ENCODE peak calls at places on chromosome 6, in eight cellular contexts. One of them, this sample, is unnamed. For H3K36me3, the result is how much of the 10 kb centered on the place peaks cover.

GRCh38 chr6:113122060-113122459 is 735.1 kb upstream of the MARCKS start:
- DNase-seq in GM23248: peak
- DNase-seq in mesenchymal stem cell: peak
- DNase-seq in heart right ventricle: no peak
- DNase-seq in colonic mucosa: no peak
- DNase-seq in endothelial cell of umbilical vein: peak
- DNase-seq in mesendoderm: peak
- DNase-seq in neuronal stem cell: no peak
- DNase-seq in this sample: no peak

GRCh38 chr6:117549606-117550005 is 52.7 kb downstream of the GOPC start:
- DNase-seq in GM23248: no peak
- DNase-seq in mesenchymal stem cell: no peak
- DNase-seq in heart right ventricle: no peak
- DNase-seq in colonic mucosa: no peak
- DNase-seq in endothelial cell of umbilical vein: no peak
- DNase-seq in mesendoderm: no peak
- DNase-seq in neuronal stem cell: no peak
- DNase-seq in this sample: no peak

GRCh38 chr6:49676671-49677281 is 36.6 kb downstream of the CRISP2 start:
- DNase-seq in GM23248: peak
- DNase-seq in mesenchymal stem cell: peak
- DNase-seq in heart right ventricle: no peak
- DNase-seq in colonic mucosa: no peak
- DNase-seq in endothelial cell of umbilical vein: peak
- DNase-seq in mesendoderm: peak
- DNase-seq in neuronal stem cell: no peak
- DNase-seq in this sample: no peak

GRCh38 chr6:21348462-21349195 is 244.9 kb upstream of the SOX4 start:
- DNase-seq in GM23248: peak
- DNase-seq in mesenchymal stem cell: peak
- DNase-seq in heart right ventricle: peak
- DNase-seq in colonic mucosa: no peak
- DNase-seq in endothelial cell of umbilical vein: peak
- DNase-seq in mesendoderm: peak
- DNase-seq in neuronal stem cell: no peak
- DNase-seq in this sample: peak

GRCh38 chr6:328184-328670 is 35.9 kb downstream of the DUSP22 start:
- DNase-seq in GM23248: peak
- DNase-seq in mesenchymal stem cell: peak
- DNase-seq in heart right ventricle: no peak
- DNase-seq in colonic mucosa: peak
- DNase-seq in endothelial cell of umbilical vein: peak
- DNase-seq in mesendoderm: no peak
- DNase-seq in neuronal stem cell: no peak
- DNase-seq in this sample: no peak

GRCh38 chr6:33456156-33456555 is 1.8 kb downstream of the ZBTB9 start:
- DNase-seq in GM23248: no peak
- DNase-seq in mesenchymal stem cell: no peak
- DNase-seq in heart right ventricle: no peak
- DNase-seq in colonic mucosa: no peak
- DNase-seq in endothelial cell of umbilical vein: no peak
- DNase-seq in mesendoderm: no peak
- DNase-seq in neuronal stem cell: no peak
- DNase-seq in this sample: no peak

GRCh38 chr6:52672422-52673025 is 1.6 kb downstream of the TMEM14A start:
- DNase-seq in GM23248: peak
- DNase-seq in mesenchymal stem cell: no peak
- DNase-seq in heart right ventricle: no peak
- DNase-seq in colonic mucosa: no peak
- DNase-seq in endothelial cell of umbilical vein: no peak
- DNase-seq in mesendoderm: peak
- DNase-seq in neuronal stem cell: no peak
- DNase-seq in this sample: no peak

GRCh38 chr6:134936927-134937326 is 13.0 kb downstream of the ALDH8A1 start:
- DNase-seq in GM23248: peak
- DNase-seq in mesenchymal stem cell: peak
- DNase-seq in heart right ventricle: no peak
- DNase-seq in colonic mucosa: no peak
- DNase-seq in endothelial cell of umbilical vein: no peak
- DNase-seq in mesendoderm: no peak
- DNase-seq in neuronal stem cell: no peak
- DNase-seq in this sample: no peak

GRCh38 chr6:127301199-127301700 is 34.6 kb downstream of the RNF146 start:
- DNase-seq in GM23248: peak
- DNase-seq in mesenchymal stem cell: peak
- DNase-seq in heart right ventricle: no peak
- DNase-seq in colonic mucosa: no peak
- DNase-seq in endothelial cell of umbilical vein: peak
- DNase-seq in mesendoderm: no peak
- DNase-seq in neuronal stem cell: no peak
- DNase-seq in this sample: no peak

GRCh38 chr6:159565181-159565580 is 127.9 kb downstream of the SOD2 start:
- DNase-seq in GM23248: no peak
- DNase-seq in mesenchymal stem cell: no peak
- DNase-seq in heart right ventricle: no peak
- DNase-seq in colonic mucosa: no peak
- DNase-seq in endothelial cell of umbilical vein: no peak
- DNase-seq in mesendoderm: no peak
- DNase-seq in neuronal stem cell: no peak
- DNase-seq in this sample: no peak

GRCh38 chr6:15996030-15996429 is 132.9 kb upstream of the MYLIP start:
- DNase-seq in GM23248: peak
- DNase-seq in mesenchymal stem cell: peak
- DNase-seq in heart right ventricle: no peak
- DNase-seq in colonic mucosa: no peak
- DNase-seq in endothelial cell of umbilical vein: peak
- DNase-seq in mesendoderm: no peak
- DNase-seq in neuronal stem cell: no peak
- DNase-seq in this sample: no peak

GRCh38 chr6:15999201-15999600 is 129.7 kb upstream of the MYLIP start:
- DNase-seq in GM23248: no peak
- DNase-seq in mesenchymal stem cell: no peak
- DNase-seq in heart right ventricle: no peak
- DNase-seq in colonic mucosa: no peak
- DNase-seq in endothelial cell of umbilical vein: no peak
- DNase-seq in mesendoderm: no peak
- DNase-seq in neuronal stem cell: no peak
- DNase-seq in this sample: no peak

GRCh38 chr6:15993716-15994228 is 135.1 kb upstream of the MYLIP start:
- DNase-seq in GM23248: no peak
- DNase-seq in mesenchymal stem cell: no peak
- DNase-seq in heart right ventricle: no peak
- DNase-seq in colonic mucosa: no peak
- DNase-seq in endothelial cell of umbilical vein: no peak
- DNase-seq in mesendoderm: no peak
- DNase-seq in neuronal stem cell: no peak
- DNase-seq in this sample: no peak

GRCh38 chr6:15997751-15998388 is 131.0 kb upstream of the MYLIP start:
- DNase-seq in GM23248: no peak
- DNase-seq in mesenchymal stem cell: no peak
- DNase-seq in heart right ventricle: no peak
- DNase-seq in colonic mucosa: no peak
- DNase-seq in endothelial cell of umbilical vein: peak
- DNase-seq in mesendoderm: no peak
- DNase-seq in neuronal stem cell: no peak
- DNase-seq in this sample: no peak

GRCh38 chr6:15994814-15995459 is 133.9 kb upstream of the MYLIP start:
- DNase-seq in GM23248: no peak
- DNase-seq in mesenchymal stem cell: peak
- DNase-seq in heart right ventricle: no peak
- DNase-seq in colonic mucosa: no peak
- DNase-seq in endothelial cell of umbilical vein: peak
- DNase-seq in mesendoderm: peak
- DNase-seq in neuronal stem cell: no peak
- DNase-seq in this sample: no peak
- H3K27ac ChIP-seq in GM23248: no peak
- H3K27ac ChIP-seq in mesenchymal stem cell: no peak
- H3K27ac ChIP-seq in heart right ventricle: peak
- H3K27ac ChIP-seq in colonic mucosa: no peak
- H3K27ac ChIP-seq in endothelial cell of umbilical vein: no peak
- H3K27ac ChIP-seq in mesendoderm: no peak
- H3K27ac ChIP-seq in neuronal stem cell: no peak
- H3K27ac ChIP-seq in this sample: peak

GRCh38 chr6:37396571-37397185 is 36.3 kb upstream of the CMTR1 start:
- DNase-seq in GM23248: peak
- DNase-seq in mesenchymal stem cell: no peak
- DNase-seq in heart right ventricle: no peak
- DNase-seq in colonic mucosa: no peak
- DNase-seq in endothelial cell of umbilical vein: no peak
- DNase-seq in mesendoderm: no peak
- DNase-seq in neuronal stem cell: no peak
- DNase-seq in this sample: no peak

GRCh38 chr6:37393530-37393929 is 39.5 kb upstream of the CMTR1 start:
- DNase-seq in GM23248: no peak
- DNase-seq in mesenchymal stem cell: no peak
- DNase-seq in heart right ventricle: no peak
- DNase-seq in colonic mucosa: no peak
- DNase-seq in endothelial cell of umbilical vein: no peak
- DNase-seq in mesendoderm: no peak
- DNase-seq in neuronal stem cell: no peak
- DNase-seq in this sample: no peak

GRCh38 chr6:37388578-37388977 is 34.8 kb downstream of the RNF8 start:
- DNase-seq in GM23248: no peak
- DNase-seq in mesenchymal stem cell: no peak
- DNase-seq in heart right ventricle: no peak
- DNase-seq in colonic mucosa: no peak
- DNase-seq in endothelial cell of umbilical vein: no peak
- DNase-seq in mesendoderm: no peak
- DNase-seq in neuronal stem cell: no peak
- DNase-seq in this sample: no peak

GRCh38 chr6:37389857-37390256 is 36.1 kb downstream of the RNF8 start:
- DNase-seq in GM23248: no peak
- DNase-seq in mesenchymal stem cell: no peak
- DNase-seq in heart right ventricle: no peak
- DNase-seq in colonic mucosa: no peak
- DNase-seq in endothelial cell of umbilical vein: no peak
- DNase-seq in mesendoderm: no peak
- DNase-seq in neuronal stem cell: no peak
- DNase-seq in this sample: no peak

DNA sequence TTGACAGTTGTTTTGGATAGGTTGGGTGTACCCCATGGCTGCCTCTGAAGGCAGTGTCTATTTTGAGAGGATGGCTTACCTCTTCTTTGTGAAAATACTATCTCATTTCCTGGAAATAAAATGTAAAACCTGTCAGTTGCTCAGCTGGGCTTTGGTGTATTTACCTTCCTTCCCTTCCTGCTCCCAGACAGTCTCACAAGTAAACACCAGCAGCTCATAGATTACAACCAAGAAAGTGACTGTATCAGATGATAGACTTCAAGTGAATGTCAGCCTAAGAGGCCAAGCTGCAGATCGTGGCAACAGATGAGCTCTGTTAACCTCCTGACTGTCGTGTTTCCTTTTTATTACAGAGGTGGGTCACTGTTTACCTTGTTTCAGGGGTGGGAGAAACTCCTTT is 37.3 kb downstream of the RNF8 start:
- DNase-seq in GM23248: no peak
- DNase-seq in mesenchymal stem cell: no peak
- DNase-seq in heart right ventricle: no peak
- DNase-seq in colonic mucosa: no peak
- DNase-seq in endothelial cell of umbilical vein: no peak
- DNase-seq in mesendoderm: no peak
- DNase-seq in neuronal stem cell: no peak
- DNase-seq in this sample: no peak
- H3K36me3 ChIP-seq in GM23248: under half
- H3K36me3 ChIP-seq in mesenchymal stem cell: half or more
- H3K36me3 ChIP-seq in heart right ventricle: half or more
- H3K36me3 ChIP-seq in colonic mucosa: under half
- H3K36me3 ChIP-seq in endothelial cell of umbilical vein: under half
- H3K36me3 ChIP-seq in mesendoderm: under half
- H3K36me3 ChIP-seq in neuronal stem cell: half or more
- H3K36me3 ChIP-seq in this sample: under half

GRCh38 chr6:96197241-96197640 is 181.5 kb downstream of the FUT9 start:
- DNase-seq in GM23248: no peak
- DNase-seq in mesenchymal stem cell: no peak
- DNase-seq in heart right ventricle: no peak
- DNase-seq in colonic mucosa: no peak
- DNase-seq in endothelial cell of umbilical vein: no peak
- DNase-seq in mesendoderm: no peak
- DNase-seq in neuronal stem cell: no peak
- DNase-seq in this sample: no peak
- H3K27ac ChIP-seq in GM23248: no peak
- H3K27ac ChIP-seq in mesenchymal stem cell: no peak
- H3K27ac ChIP-seq in heart right ventricle: no peak
- H3K27ac ChIP-seq in colonic mucosa: no peak
- H3K27ac ChIP-seq in endothelial cell of umbilical vein: no peak
- H3K27ac ChIP-seq in mesendoderm: no peak
- H3K27ac ChIP-seq in neuronal stem cell: no peak
- H3K27ac ChIP-seq in this sample: no peak

GRCh38 chr6:111731404-111732195 is 125.9 kb upstream of the TRAF3IP2 start:
- DNase-seq in GM23248: no peak
- DNase-seq in mesenchymal stem cell: no peak
- DNase-seq in heart right ventricle: no peak
- DNase-seq in colonic mucosa: no peak
- DNase-seq in endothelial cell of umbilical vein: peak
- DNase-seq in mesendoderm: peak
- DNase-seq in neuronal stem cell: peak
- DNase-seq in this sample: no peak
- H3K36me3 ChIP-seq in GM23248: under half
- H3K36me3 ChIP-seq in mesenchymal stem cell: under half
- H3K36me3 ChIP-seq in heart right ventricle: under half
- H3K36me3 ChIP-seq in colonic mucosa: under half
- H3K36me3 ChIP-seq in endothelial cell of umbilical vein: under half
- H3K36me3 ChIP-seq in mesendoderm: under half
- H3K36me3 ChIP-seq in neuronal stem cell: under half
- H3K36me3 ChIP-seq in this sample: under half

DNA sequence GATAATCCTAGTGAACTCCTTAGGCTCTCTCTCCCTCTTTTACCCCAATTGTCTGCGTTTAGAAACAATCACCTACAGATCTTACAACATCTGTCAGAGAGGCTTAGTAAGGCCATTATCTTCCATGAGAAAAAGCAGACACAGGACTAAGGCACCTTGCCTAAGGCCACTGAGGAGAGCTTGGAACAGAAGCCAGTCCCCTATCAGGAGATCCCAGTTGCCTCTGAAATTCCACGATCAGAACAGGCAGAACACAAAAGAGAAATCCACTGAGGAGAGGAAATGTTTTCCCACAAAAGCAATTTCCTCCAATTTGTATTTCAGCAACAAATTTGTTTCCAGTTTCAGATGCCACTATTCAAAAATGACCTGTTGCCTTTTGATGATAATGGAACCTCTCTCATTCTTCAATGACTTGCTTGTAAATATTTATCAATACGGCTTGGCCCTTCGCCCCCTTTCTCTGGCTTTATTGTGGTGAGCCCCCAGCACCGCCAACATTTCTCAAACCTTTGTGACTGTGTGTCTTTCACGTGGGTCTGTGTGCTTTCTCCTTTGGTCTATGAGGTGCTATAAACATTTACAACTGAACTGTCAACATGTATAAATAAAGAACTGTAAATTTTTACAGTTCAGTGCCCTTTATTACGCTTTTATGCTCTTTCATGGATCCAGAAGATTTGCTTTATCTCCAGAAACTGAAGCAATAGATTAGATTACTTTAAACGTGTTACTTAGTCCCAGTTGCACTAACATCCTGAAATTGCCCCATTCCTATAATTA is 187.8 kb upstream of the PHACTR1 start:
- DNase-seq in GM23248: no peak
- DNase-seq in mesenchymal stem cell: peak
- DNase-seq in heart right ventricle: no peak
- DNase-seq in colonic mucosa: peak
- DNase-seq in endothelial cell of umbilical vein: peak
- DNase-seq in mesendoderm: peak
- DNase-seq in neuronal stem cell: no peak
- DNase-seq in this sample: no peak
- H3K27ac ChIP-seq in GM23248: no peak
- H3K27ac ChIP-seq in mesenchymal stem cell: no peak
- H3K27ac ChIP-seq in heart right ventricle: peak
- H3K27ac ChIP-seq in colonic mucosa: peak
- H3K27ac ChIP-seq in endothelial cell of umbilical vein: peak
- H3K27ac ChIP-seq in mesendoderm: peak
- H3K27ac ChIP-seq in neuronal stem cell: no peak
- H3K27ac ChIP-seq in this sample: peak

GRCh38 chr6:2809015-2809414 is 32.6 kb downstream of the SERPINB1 start:
- DNase-seq in GM23248: no peak
- DNase-seq in mesenchymal stem cell: no peak
- DNase-seq in heart right ventricle: no peak
- DNase-seq in colonic mucosa: peak
- DNase-seq in endothelial cell of umbilical vein: no peak
- DNase-seq in mesendoderm: no peak
- DNase-seq in neuronal stem cell: no peak
- DNase-seq in this sample: no peak
- H3K36me3 ChIP-seq in GM23248: under half
- H3K36me3 ChIP-seq in mesenchymal stem cell: under half
- H3K36me3 ChIP-seq in heart right ventricle: under half
- H3K36me3 ChIP-seq in colonic mucosa: under half
- H3K36me3 ChIP-seq in endothelial cell of umbilical vein: under half
- H3K36me3 ChIP-seq in mesendoderm: under half
- H3K36me3 ChIP-seq in neuronal stem cell: under half
- H3K36me3 ChIP-seq in this sample: under half

This sample was measured in lung.